ENCODE peak calls at places on chromosomes 11 and 22, in seven cellular contexts. One of them, this sample, is unnamed. For H3K9me3, the result is how much of the 10 kb centered on the place peaks cover.

GRCh38 chr22:28103596-28103995 is 184.5 kb upstream of the PITPNB start:
- DNase-seq in uterus: no peak
- DNase-seq in transverse colon: no peak
- DNase-seq in stomach: no peak
- DNase-seq in ovary: no peak
- DNase-seq in tibial nerve: no peak
- DNase-seq in spleen: no peak
- DNase-seq in this sample: no peak

GRCh38 chr22:49962751-49963646 is 2.4 kb downstream of the PIM3 start:
- DNase-seq in transverse colon: peak
- DNase-seq in uterus: peak
- DNase-seq in stomach: peak
- DNase-seq in spleen: peak
- DNase-seq in tibial nerve: no peak
- DNase-seq in ovary: peak
- DNase-seq in this sample: peak

GRCh38 chr22:49975543-49976389 is 15.2 kb downstream of the PIM3 start:
- DNase-seq in uterus: peak
- DNase-seq in spleen: peak
- DNase-seq in ovary: peak
- DNase-seq in tibial nerve: no peak
- DNase-seq in stomach: peak
- DNase-seq in transverse colon: peak
- DNase-seq in this sample: peak

GRCh38 chr22:33325232-33326004 is 267.2 kb upstream of the SYN3 start:
- DNase-seq in transverse colon: no peak
- DNase-seq in ovary: no peak
- DNase-seq in stomach: no peak
- DNase-seq in spleen: no peak
- DNase-seq in uterus: no peak
- DNase-seq in tibial nerve: no peak
- DNase-seq in this sample: no peak

GRCh38 chr22:24244144-24244787 is 616 bp downstream of the GGT5 start:
- DNase-seq in transverse colon: no peak
- DNase-seq in stomach: no peak
- DNase-seq in tibial nerve: peak
- DNase-seq in spleen: peak
- DNase-seq in ovary: peak
- DNase-seq in uterus: peak
- DNase-seq in this sample: no peak

GRCh38 chr11:23252426-23252825 is 392.2 kb upstream of the CCDC179 start:
- DNase-seq in spleen: no peak
- DNase-seq in transverse colon: no peak
- DNase-seq in uterus: no peak
- DNase-seq in tibial nerve: no peak
- DNase-seq in ovary: no peak
- DNase-seq in stomach: no peak
- DNase-seq in this sample: no peak

GRCh38 chr22:29740216-29740615 is 20.4 kb downstream of the CABP7 start:
- DNase-seq in tibial nerve: no peak
- DNase-seq in stomach: no peak
- DNase-seq in ovary: no peak
- DNase-seq in uterus: no peak
- DNase-seq in transverse colon: no peak
- DNase-seq in spleen: no peak
- DNase-seq in this sample: no peak

GRCh38 chr22:49269928-49270327 is 557.7 kb downstream of the BRD1 start:
- DNase-seq in ovary: no peak
- DNase-seq in uterus: no peak
- DNase-seq in spleen: peak
- DNase-seq in tibial nerve: no peak
- DNase-seq in transverse colon: no peak
- DNase-seq in stomach: peak
- DNase-seq in this sample: no peak

GRCh38 chr11:28922351-28922981 is 814.3 kb downstream of the METTL15 start:
- DNase-seq in transverse colon: no peak
- DNase-seq in ovary: no peak
- DNase-seq in stomach: no peak
- DNase-seq in spleen: no peak
- DNase-seq in uterus: no peak
- DNase-seq in tibial nerve: no peak
- DNase-seq in this sample: no peak

GRCh38 chr11:100991541-100991940 is 138.1 kb downstream of the PGR start:
- DNase-seq in uterus: no peak
- DNase-seq in transverse colon: no peak
- DNase-seq in ovary: no peak
- DNase-seq in tibial nerve: no peak
- DNase-seq in spleen: no peak
- DNase-seq in stomach: no peak
- DNase-seq in this sample: no peak

GRCh38 chr11:130999086-130999485 is 82.8 kb upstream of the SNX19 start:
- DNase-seq in ovary: no peak
- DNase-seq in uterus: no peak
- DNase-seq in spleen: no peak
- DNase-seq in tibial nerve: no peak
- DNase-seq in stomach: no peak
- DNase-seq in transverse colon: no peak
- DNase-seq in this sample: no peak

GRCh38 chr11:81915045-81915444 is 818.6 kb downstream of the FAM181B start:
- DNase-seq in ovary: no peak
- DNase-seq in tibial nerve: no peak
- DNase-seq in stomach: no peak
- DNase-seq in transverse colon: no peak
- DNase-seq in uterus: no peak
- DNase-seq in spleen: no peak
- DNase-seq in this sample: no peak

GRCh38 chr22:26673485-26673884 is 16.1 kb downstream of the MIAT start:
- DNase-seq in transverse colon: peak
- DNase-seq in ovary: no peak
- DNase-seq in uterus: no peak
- DNase-seq in spleen: no peak
- DNase-seq in tibial nerve: no peak
- DNase-seq in stomach: no peak
- DNase-seq in this sample: no peak

DNA sequence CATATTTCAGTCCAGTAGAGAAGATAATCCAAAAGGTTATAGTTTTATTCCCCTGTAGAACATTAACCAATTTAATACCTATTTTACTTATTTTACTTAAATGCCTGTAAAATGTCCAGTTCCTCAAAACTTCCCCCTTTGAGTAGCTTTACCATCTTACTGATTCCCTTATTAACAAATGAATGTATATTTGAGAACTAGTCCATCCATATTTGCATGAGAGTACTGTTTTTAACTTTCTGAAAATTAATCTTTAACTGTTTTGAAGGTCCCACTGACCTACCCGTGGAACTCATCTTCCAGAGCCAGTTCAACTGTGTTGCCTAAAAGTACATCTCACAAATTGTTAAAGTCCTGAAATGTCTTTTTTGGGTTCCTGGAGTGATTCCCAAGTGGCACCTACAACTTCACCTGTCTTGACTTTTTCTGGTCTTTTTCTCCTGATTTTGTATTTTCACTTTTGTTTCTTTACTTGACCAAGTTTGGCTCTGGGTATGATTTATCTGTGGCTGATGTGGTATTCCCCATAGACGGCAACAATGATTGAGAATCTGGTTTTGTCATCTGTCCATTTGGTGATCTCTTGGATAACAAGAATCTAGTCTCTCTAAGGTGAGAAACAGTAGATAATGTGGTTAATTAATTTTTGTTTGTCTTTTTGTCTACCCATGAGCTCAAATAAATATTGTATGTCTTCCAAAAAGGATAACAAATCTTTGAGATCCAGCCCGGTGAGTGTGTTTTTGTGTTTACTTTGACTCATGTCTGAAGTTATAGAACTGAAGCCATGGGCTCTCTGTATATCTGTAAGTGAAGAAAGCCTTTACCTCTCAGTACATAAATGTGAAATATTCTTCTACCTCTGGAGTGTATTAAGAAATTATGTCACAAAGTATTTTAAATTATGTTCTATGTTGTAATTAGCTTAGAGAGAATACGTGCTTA is 174.2 kb downstream of the ETS1 start:
- DNase-seq in stomach: no peak
- DNase-seq in tibial nerve: no peak
- DNase-seq in transverse colon: no peak
- DNase-seq in uterus: no peak
- DNase-seq in ovary: no peak
- DNase-seq in spleen: no peak
- DNase-seq in this sample: no peak
- H3K4me3 ChIP-seq in stomach: no peak
- H3K4me3 ChIP-seq in tibial nerve: no peak
- H3K4me3 ChIP-seq in transverse colon: no peak
- H3K4me3 ChIP-seq in uterus: no peak
- H3K4me3 ChIP-seq in ovary: no peak
- H3K4me3 ChIP-seq in spleen: no peak
- H3K4me3 ChIP-seq in this sample: no peak

GRCh38 chr22:17258015-17258827 is 39.0 kb upstream of the ADA2 start:
- DNase-seq in tibial nerve: no peak
- DNase-seq in spleen: peak
- DNase-seq in ovary: no peak
- DNase-seq in stomach: peak
- DNase-seq in transverse colon: peak
- DNase-seq in uterus: peak
- DNase-seq in this sample: peak
- TF ChIP-seq POLR2A in tibial nerve: no peak
- TF ChIP-seq POLR2A in spleen: no peak
- TF ChIP-seq POLR2A in ovary: no peak
- TF ChIP-seq POLR2A in stomach: no peak
- TF ChIP-seq POLR2A in transverse colon: no peak
- TF ChIP-seq POLR2A in uterus: peak
- TF ChIP-seq POLR2A in this sample: no peak

DNA sequence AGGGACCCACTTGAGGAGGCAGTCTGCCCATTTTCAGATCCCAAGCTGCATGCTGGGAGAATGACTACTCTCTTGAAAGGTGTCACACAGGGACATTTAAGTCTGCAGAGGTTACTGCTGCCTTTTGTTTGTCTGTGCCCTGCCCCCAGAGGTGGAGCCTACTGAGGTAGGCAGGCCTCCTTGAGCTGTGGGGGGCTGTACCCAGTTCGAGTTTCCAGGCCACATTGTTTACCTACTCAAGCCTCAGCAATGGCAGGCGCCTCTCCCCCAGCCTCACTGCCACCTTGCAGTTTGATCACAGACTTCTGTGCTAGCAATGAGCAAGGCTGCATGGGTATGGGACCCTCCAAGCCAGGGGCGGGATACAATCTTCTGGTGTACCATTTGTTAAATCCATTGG is 126.0 kb downstream of the OR4A5 start:
- DNase-seq in ovary: no peak
- DNase-seq in stomach: no peak
- DNase-seq in transverse colon: no peak
- DNase-seq in tibial nerve: no peak
- DNase-seq in spleen: peak
- DNase-seq in uterus: no peak
- DNase-seq in this sample: peak
- H3K9me3 ChIP-seq in ovary: under half
- H3K9me3 ChIP-seq in stomach: under half
- H3K9me3 ChIP-seq in transverse colon: half or more
- H3K9me3 ChIP-seq in tibial nerve: half or more
- H3K9me3 ChIP-seq in spleen: under half
- H3K9me3 ChIP-seq in uterus: under half
- H3K9me3 ChIP-seq in this sample: under half

DNA sequence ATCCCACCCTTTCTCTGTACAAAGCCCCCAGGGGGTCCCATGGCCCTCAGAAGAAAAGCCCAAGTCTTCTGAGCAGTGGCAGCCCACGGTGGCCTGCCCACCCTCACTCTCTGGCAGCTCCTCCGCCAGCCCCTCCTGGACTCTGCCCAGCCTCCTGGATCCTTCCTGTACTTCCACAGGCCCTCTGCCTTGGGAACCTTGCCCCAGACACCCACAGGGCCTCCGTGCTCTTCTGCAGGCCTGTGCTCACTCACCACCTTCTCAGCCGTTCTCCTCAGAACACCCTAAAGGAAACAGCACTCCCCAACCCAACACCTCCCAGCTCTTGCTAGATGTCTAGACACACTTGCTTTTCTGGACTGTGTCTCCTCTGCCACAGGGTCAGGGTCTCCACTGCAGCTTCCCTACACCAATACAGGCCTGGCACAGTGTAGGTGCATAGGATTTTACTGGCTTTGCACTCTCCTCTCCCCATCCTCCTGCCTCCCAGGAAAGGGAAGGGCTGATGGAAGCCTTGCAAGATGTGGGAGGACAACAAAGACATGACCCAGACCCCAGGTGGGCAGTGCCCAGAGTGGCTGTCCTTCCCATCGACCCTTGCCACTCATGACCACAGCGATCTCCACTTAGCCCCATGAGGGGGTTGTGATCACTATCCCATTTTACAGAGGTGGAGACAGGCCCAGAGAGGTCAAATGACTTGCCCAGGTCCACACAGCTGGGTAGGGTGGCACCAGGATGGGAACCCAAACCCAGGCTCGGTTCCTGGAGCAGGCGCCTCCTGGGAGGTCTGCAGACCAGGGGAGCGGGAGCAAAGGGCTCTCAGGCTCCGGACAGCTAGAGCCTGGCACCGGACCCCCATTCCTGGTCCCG is 2.0 kb downstream of the SCARF2 start:
- DNase-seq in stomach: no peak
- DNase-seq in transverse colon: no peak
- DNase-seq in tibial nerve: no peak
- DNase-seq in ovary: no peak
- DNase-seq in spleen: peak
- DNase-seq in uterus: no peak
- DNase-seq in this sample: peak
- H3K4me3 ChIP-seq in stomach: peak
- H3K4me3 ChIP-seq in transverse colon: peak
- H3K4me3 ChIP-seq in tibial nerve: peak
- H3K4me3 ChIP-seq in ovary: peak
- H3K4me3 ChIP-seq in spleen: peak
- H3K4me3 ChIP-seq in uterus: peak
- H3K4me3 ChIP-seq in this sample: peak